ENCODE peak calls at places on chromosomes 3 and 15, in five cellular contexts. E, Y, W, U and D are unnamed samples.

GRCh38 chr3:98574157-98574556 is 19.3 kb downstream of the CPOX start:
- DNase-seq in E (no peak), Y (no peak), W (no peak), U (no peak), D (no peak)

GRCh38 chr3:171862993-171863521 is 19.9 kb downstream of the TMEM212 start:
- DNase-seq in E (no peak), Y (no peak), W (no peak), U (no peak), D (peak; percentile 39)

GRCh38 chr3:143067201-143067600 is 52.4 kb upstream of the CHST2 start:
- DNase-seq in E (no peak), Y (no peak), W (peak; percentile 20), U (peak; percentile 38), D (no peak)

GRCh38 chr3:72655758-72656157 is 192.5 kb downstream of the SHQ1 start:
- DNase-seq in E (no peak), Y (no peak), W (no peak), U (no peak), D (no peak)

GRCh38 chr3:119891944-119892721 is 110.2 kb downstream of the NR1I2 start:
- DNase-seq in E (peak; percentile 6), Y (peak; percentile 26), W (peak; percentile 28), U (peak; percentile 46), D (peak; percentile 20)

GRCh38 chr3:17891139-17891850 is 148.9 kb upstream of the TBC1D5 start:
- DNase-seq in E (no peak), Y (no peak), W (peak; percentile 15), U (no peak), D (peak; percentile 4)

GRCh38 chr3:119628390-119628789 is 30.7 kb downstream of the PLA1A start:
- DNase-seq in E (no peak), Y (no peak), W (no peak), U (no peak), D (no peak)

GRCh38 chr3:64764386-64764929 is 76.7 kb upstream of the ADAMTS9 start:
- DNase-seq in E (no peak), Y (no peak), W (no peak), U (no peak), D (no peak)

GRCh38 chr3:191085091-191085490 is 114.0 kb upstream of the OSTN start:
- DNase-seq in E (no peak), Y (no peak), W (peak; percentile 53), U (peak; percentile 78), D (no peak)

GRCh38 chr3:160810360-160810759 is 54.3 kb downstream of the PPM1L start:
- DNase-seq in E (no peak), Y (no peak), W (peak; percentile 12), U (peak; percentile 13), D (no peak)

GRCh38 chr15:77691607-77692006 is 58.9 kb upstream of the LINGO1 start:
- DNase-seq in E (no peak), Y (no peak), W (no peak), U (no peak), D (no peak)

GRCh38 chr3:64157150-64158035 is 67.9 kb downstream of the PRICKLE2 start:
- DNase-seq in E (no peak), Y (no peak), W (no peak), U (no peak), D (no peak)

GRCh38 chr3:16243706-16244490 is 20.8 kb downstream of the DPH3 start:
- DNase-seq in E (no peak), Y (no peak), W (no peak), U (no peak), D (no peak)

GRCh38 chr15:80061581-80061980 is 2.1 kb downstream of the ZFAND6 start:
- DNase-seq in E (no peak), Y (no peak), W (no peak), U (no peak), D (no peak)

GRCh38 chr15:90884719-90885431 is 571 bp downstream of the FES start:
- DNase-seq in E (no peak), Y (no peak), W (no peak), U (no peak), D (no peak)

GRCh38 chr15:70194266-70194665 is 96.5 kb upstream of the TLE3 start:
- DNase-seq in E (no peak), Y (no peak), W (no peak), U (no peak), D (no peak)

GRCh38 chr15:75195122-75195765 is 6.4 kb upstream of the C15orf39 start:
- DNase-seq in E (no peak), Y (peak; percentile 60), W (no peak), U (no peak), D (no peak)

GRCh38 chr15:78429477-78429876 is 8.5 kb upstream of the IREB2 start:
- DNase-seq in E (no peak), Y (no peak), W (no peak), U (no peak), D (no peak)

GRCh38 chr3:8518138-8518537 is 16.5 kb downstream of the LMCD1 start:
- DNase-seq in E (no peak), Y (no peak), W (no peak), U (no peak), D (no peak)

GRCh38 chr15:77753238-77753873 is 120.6 kb upstream of the LINGO1 start:
- DNase-seq in E (no peak), Y (no peak), W (no peak), U (no peak), D (no peak)

GRCh38 chr15:72866086-72866646 is 82.6 kb upstream of the ADPGK start:
- DNase-seq in E (no peak), Y (no peak), W (no peak), U (no peak), D (no peak)

GRCh38 chr3:195715583-195716266 is 5.1 kb upstream of the MUC20 start:
- DNase-seq in E (no peak), Y (no peak), W (no peak), U (no peak), D (no peak)

GRCh38 chr3:187305881-187306280 is 14.3 kb upstream of the MASP1 start:
- DNase-seq in E (no peak), Y (no peak), W (no peak), U (no peak), D (no peak)

GRCh38 chr3:181176610-181177009 is 187.1 kb upstream of the DNAJC19 start:
- DNase-seq in E (no peak), Y (peak; percentile 50), W (peak; percentile 1), U (no peak), D (no peak)

GRCh38 chr15:42012241-42012640 is 8.6 kb downstream of the PLA2G4E start:
- DNase-seq in E (no peak), Y (peak; percentile 25), W (no peak), U (no peak), D (no peak)

GRCh38 chr3:64992462-64993285 is 304.9 kb upstream of the ADAMTS9 start:
- DNase-seq in E (no peak), Y (no peak), W (no peak), U (no peak), D (no peak)

GRCh38 chr3:48656061-48656840 is 6.4 kb downstream of the CELSR3 start:
- DNase-seq in E (peak; percentile 77), Y (peak; percentile 79), W (no peak), U (peak; percentile 10), D (no peak)

GRCh38 chr15:79168922-79169322 is 78.3 kb upstream of the RASGRF1 start:
- DNase-seq in E (no peak), Y (no peak), W (no peak), U (no peak), D (no peak)

GRCh38 chr15:60539881-60540613 is 61.1 kb upstream of the ICE2 start:
- DNase-seq in E (no peak), Y (no peak), W (no peak), U (no peak), D (no peak)

GRCh38 chr3:58404396-58404795 is 29.2 kb downstream of the PDHB start:
- DNase-seq in E (no peak), Y (no peak), W (peak; percentile 59), U (no peak), D (no peak)

GRCh38 chr3:16866447-16867025 is 18.2 kb upstream of the PLCL2 start:
- DNase-seq in E (no peak), Y (no peak), W (peak; percentile 68), U (peak; percentile 61), D (no peak)

GRCh38 chr3:50660386-50660785 is 14.3 kb upstream of the DOCK3 start:
- DNase-seq in E (no peak), Y (no peak), W (no peak), U (no peak), D (no peak)

GRCh38 chr15:91816942-91817341 is 36.6 kb upstream of the SLCO3A1 start:
- DNase-seq in E (no peak), Y (no peak), W (no peak), U (no peak), D (no peak)

GRCh38 chr15:60541784-60542617 is 63.1 kb upstream of the ICE2 start:
- DNase-seq in E (no peak), Y (no peak), W (no peak), U (no peak), D (no peak)

GRCh38 chr15:25177955-25178801 is 223.4 kb downstream of the SNRPN start:
- DNase-seq in E (no peak), Y (no peak), W (no peak), U (no peak), D (no peak)

GRCh38 chr3:186241910-186242821 is 119.9 kb downstream of the DGKG start:
- DNase-seq in E (no peak), Y (peak; percentile 60), W (peak; percentile 31), U (peak; percentile 39), D (no peak)
- H3K4me3 ChIP-seq in E (no peak overlapping the region), Y (peak overlapping the region; percentile 15), W (peak overlapping the region; percentile 13), U (no peak overlapping the region), D (no peak overlapping the region)

GRCh38 chr15:68507447-68507846 is 71.3 kb upstream of the CORO2B start:
- DNase-seq in E (no peak), Y (no peak), W (no peak), U (no peak), D (no peak)

GRCh38 chr15:68508485-68509189 is 70.2 kb upstream of the CORO2B start:
- DNase-seq in E (no peak), Y (no peak), W (no peak), U (no peak), D (no peak)

GRCh38 chr15:68504721-68505090 is 72.7 kb upstream of the ITGA11 start:
- DNase-seq in E (no peak), Y (no peak), W (no peak), U (no peak), D (no peak)

GRCh38 chr15:68503791-68504720 is 72.1 kb upstream of the ITGA11 start:
- DNase-seq in E (no peak), Y (no peak), W (peak; percentile 65), U (no peak), D (no peak)

GRCh38 chr15:68506071-68506470 is 72.7 kb upstream of the CORO2B start:
- DNase-seq in E (no peak), Y (no peak), W (no peak), U (no peak), D (no peak)
- H3K4me3 ChIP-seq in E (no peak overlapping the region), Y (no peak overlapping the region), W (no peak overlapping the region), U (no peak overlapping the region), D (no peak overlapping the region)

GRCh38 chr3:128054363-128054762 is 2.1 kb downstream of the SEC61A1 start:
- DNase-seq in E (no peak), Y (no peak), W (no peak), U (no peak), D (no peak)
- H3K4me3 ChIP-seq in E (no peak overlapping the region), Y (peak overlapping the region; percentile 81), W (peak overlapping the region; percentile 92), U (peak overlapping the region; percentile 76), D (peak overlapping the region; percentile 99)

DNA sequence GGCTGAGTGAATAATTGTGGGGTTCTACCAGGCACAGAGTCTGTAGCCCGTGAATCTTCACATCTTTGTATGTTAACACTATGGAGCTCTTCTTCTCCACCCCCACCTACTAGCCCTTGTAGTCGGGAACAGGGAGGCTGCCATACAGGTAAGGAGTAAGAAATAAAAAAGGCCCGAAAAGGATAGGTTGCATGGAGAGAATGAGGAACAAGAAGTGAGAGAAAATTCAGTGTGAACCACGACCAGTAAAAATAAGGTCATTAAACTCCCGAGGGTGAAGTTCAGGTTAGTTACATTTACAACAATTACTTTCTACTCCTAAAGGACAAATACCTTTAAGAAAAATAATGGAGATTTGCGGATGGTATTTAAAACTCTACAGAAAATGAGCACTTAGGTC is 53.3 kb downstream of the OSBPL10 start:
- DNase-seq in E (no peak), Y (no peak), W (no peak), U (no peak), D (no peak)
- H3K4me3 ChIP-seq in E (no peak overlapping the region), Y (no peak overlapping the region), W (no peak overlapping the region), U (no peak overlapping the region), D (no peak overlapping the region)